ENCODE peak calls at places on chromosomes 3 and 15, in four cellular contexts. One of them, this sample, is unnamed.

GRCh38 chr3:46708401-46709146 is 7.4 kb downstream of the TMIE start:
- DNase-seq in A673: no peak
- DNase-seq in foreskin fibroblast: no peak
- DNase-seq in IMR-90: no peak
- DNase-seq in this sample: no peak

GRCh38 chr3:194574639-194575483 is 58.4 kb downstream of the TMEM44 start:
- DNase-seq in A673: no peak
- DNase-seq in IMR-90: peak
- DNase-seq in foreskin fibroblast: peak
- DNase-seq in this sample: no peak

GRCh38 chr3:10299679-10300078 is 6.9 kb upstream of the GHRL start:
- DNase-seq in A673: no peak
- DNase-seq in foreskin fibroblast: peak
- DNase-seq in IMR-90: no peak
- DNase-seq in this sample: no peak

GRCh38 chr15:58182460-58183163 is 44.4 kb downstream of the AQP9 start:
- DNase-seq in A673: peak
- DNase-seq in foreskin fibroblast: peak
- DNase-seq in IMR-90: peak
- DNase-seq in this sample: no peak

GRCh38 chr3:177212278-177212610 is 15.0 kb upstream of the TBL1XR1 start:
- DNase-seq in A673: no peak
- DNase-seq in IMR-90: no peak
- DNase-seq in foreskin fibroblast: no peak
- DNase-seq in this sample: no peak

GRCh38 chr3:64267774-64268604 is 42.7 kb upstream of the PRICKLE2 start:
- DNase-seq in IMR-90: peak
- DNase-seq in foreskin fibroblast: peak
- DNase-seq in A673: no peak
- DNase-seq in this sample: peak

GRCh38 chr3:124202754-124203153 is 210.8 kb upstream of the ROPN1 start:
- DNase-seq in IMR-90: no peak
- DNase-seq in foreskin fibroblast: no peak
- DNase-seq in A673: no peak
- DNase-seq in this sample: no peak

GRCh38 chr3:123088360-123088759 is 21.5 kb downstream of the PDIA5 start:
- DNase-seq in foreskin fibroblast: no peak
- DNase-seq in IMR-90: no peak
- DNase-seq in A673: no peak
- DNase-seq in this sample: no peak

GRCh38 chr15:72472907-72473669 is 1.0 kb upstream of the ARIH1 start:
- DNase-seq in foreskin fibroblast: peak
- DNase-seq in A673: peak
- DNase-seq in IMR-90: peak
- DNase-seq in this sample: no peak

GRCh38 chr3:186772281-186772885 is 11.0 kb upstream of the EIF4A2 start:
- DNase-seq in A673: no peak
- DNase-seq in foreskin fibroblast: peak
- DNase-seq in IMR-90: no peak
- DNase-seq in this sample: no peak

GRCh38 chr3:194270627-194271458 is 80.3 kb downstream of the CPN2 start:
- DNase-seq in A673: no peak
- DNase-seq in IMR-90: no peak
- DNase-seq in foreskin fibroblast: peak
- DNase-seq in this sample: no peak

DNA sequence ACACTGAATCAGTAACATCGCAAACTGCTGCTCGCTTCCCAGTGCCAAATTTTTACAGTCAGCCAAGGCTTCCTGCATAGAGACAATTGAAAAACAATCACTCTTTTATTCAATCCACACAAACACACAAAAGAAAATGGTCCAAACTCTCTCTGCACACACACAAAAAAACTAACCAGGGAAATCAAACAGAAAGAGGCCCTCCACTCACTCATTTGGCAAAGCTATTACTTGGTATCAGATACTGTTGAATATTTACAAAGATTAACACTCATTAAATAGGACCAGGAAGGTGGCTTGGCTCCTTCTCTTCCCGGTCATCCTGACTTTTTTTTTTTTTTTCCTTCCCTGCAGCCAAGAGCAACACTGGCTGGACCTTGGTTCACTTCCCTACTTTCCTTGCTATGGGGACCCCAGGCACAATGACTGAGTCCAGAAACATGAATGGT is 62.4 kb upstream of the SPATA12 start:
- DNase-seq in foreskin fibroblast: no peak
- DNase-seq in IMR-90: no peak
- DNase-seq in A673: no peak
- DNase-seq in this sample: no peak
- H3K4me3 ChIP-seq in foreskin fibroblast: no peak
- H3K4me3 ChIP-seq in IMR-90: no peak
- H3K4me3 ChIP-seq in A673: no peak
- H3K4me3 ChIP-seq in this sample: no peak

GRCh38 chr15:67839929-67840746 is at the start of gene RNU6-1:
- DNase-seq in A673: peak
- DNase-seq in IMR-90: peak
- DNase-seq in foreskin fibroblast: peak
- DNase-seq in this sample: peak

GRCh38 chr15:67838789-67839332 is 984 bp downstream of the RNU6-1 start:
- DNase-seq in A673: peak
- DNase-seq in IMR-90: no peak
- DNase-seq in foreskin fibroblast: peak
- DNase-seq in this sample: no peak

GRCh38 chr15:67843092-67843501 is 3.3 kb upstream of the RNU6-1 start:
- DNase-seq in A673: no peak
- DNase-seq in foreskin fibroblast: no peak
- DNase-seq in IMR-90: no peak
- DNase-seq in this sample: no peak

GRCh38 chr15:67839358-67839928 is 402 bp downstream of the RNU6-1 start:
- DNase-seq in foreskin fibroblast: peak
- DNase-seq in A673: peak
- DNase-seq in IMR-90: peak
- DNase-seq in this sample: no peak

DNA sequence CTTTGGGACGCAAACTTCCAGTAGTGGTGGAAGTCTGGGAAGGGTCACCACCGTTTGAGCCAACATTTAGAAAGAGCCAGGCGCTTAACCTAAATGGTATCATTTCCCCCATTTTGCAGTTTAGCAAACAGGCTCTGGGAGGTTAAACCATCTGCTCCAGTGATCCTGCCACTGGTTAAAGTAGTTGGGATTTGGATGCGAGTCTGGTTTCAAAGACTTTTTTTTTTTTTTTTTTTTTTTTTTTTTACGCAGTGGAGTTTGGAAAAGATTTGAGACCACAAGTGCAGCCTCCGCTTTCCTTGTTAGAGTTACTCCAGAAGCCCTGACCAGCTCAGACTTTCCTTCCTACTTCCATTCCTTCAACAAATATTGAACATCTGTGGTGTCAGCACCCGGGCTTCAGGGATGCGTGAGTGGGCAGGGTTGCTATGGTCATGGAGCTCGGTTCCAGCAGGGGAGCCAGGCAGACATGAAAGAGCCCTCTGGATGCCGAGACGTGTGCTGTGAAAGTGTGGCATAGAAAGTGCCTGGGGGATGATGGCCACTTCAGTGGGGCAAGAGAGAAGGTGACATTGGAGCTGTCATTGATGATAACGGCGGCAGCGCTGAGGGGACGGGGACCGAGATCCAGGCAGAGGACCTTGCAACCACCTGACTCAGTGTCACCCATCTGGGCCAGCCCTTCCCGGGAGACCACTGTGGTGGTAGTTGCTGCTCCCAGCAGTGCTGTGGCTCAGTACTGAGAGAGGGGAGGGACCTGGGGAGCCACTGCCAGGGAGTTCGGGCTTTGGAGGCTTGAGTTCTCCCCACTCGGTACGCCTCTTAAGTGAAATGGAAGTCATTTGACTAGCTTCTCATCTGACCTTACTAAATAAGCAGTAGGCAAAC is 1.1 kb upstream of the RNU6-1 start:
- DNase-seq in IMR-90: peak
- DNase-seq in A673: no peak
- DNase-seq in foreskin fibroblast: peak
- DNase-seq in this sample: no peak
- TF ChIP-seq CTCF in IMR-90: peak
- TF ChIP-seq CTCF in A673: no peak
- TF ChIP-seq CTCF in foreskin fibroblast: no peak
- TF ChIP-seq CTCF in this sample: peak

GRCh38 chr3:50502225-50502583 is 1.2 kb downstream of the CACNA2D2 start:
- DNase-seq in A673: no peak
- DNase-seq in foreskin fibroblast: no peak
- DNase-seq in IMR-90: no peak
- DNase-seq in this sample: no peak
- H3K4me3 ChIP-seq in A673: no peak
- H3K4me3 ChIP-seq in foreskin fibroblast: no peak
- H3K4me3 ChIP-seq in IMR-90: no peak
- H3K4me3 ChIP-seq in this sample: no peak

DNA sequence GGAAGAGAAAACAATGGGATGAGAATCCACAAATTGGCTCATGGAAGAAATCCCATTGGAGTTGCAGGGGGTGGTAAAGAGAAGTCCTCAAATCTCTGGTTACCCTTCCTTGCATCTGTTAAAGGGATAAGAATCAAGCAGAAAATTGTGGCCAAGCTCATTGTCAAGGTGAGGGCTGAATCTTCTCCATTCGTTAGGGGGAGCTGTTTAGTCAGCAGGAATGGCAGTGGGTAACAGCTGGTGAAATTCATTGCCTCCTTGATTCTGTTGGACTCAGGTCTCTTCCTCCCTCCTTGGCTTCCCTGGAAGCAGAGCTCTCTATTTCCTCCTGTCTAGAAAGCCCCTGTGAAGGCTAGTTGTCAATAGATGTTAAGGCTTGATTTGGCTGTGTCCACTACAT is 343.1 kb upstream of the SEMA6D start:
- DNase-seq in A673: peak
- DNase-seq in foreskin fibroblast: peak
- DNase-seq in IMR-90: peak
- DNase-seq in this sample: no peak
- TF ChIP-seq CTCF in A673: peak
- TF ChIP-seq CTCF in foreskin fibroblast: peak
- TF ChIP-seq CTCF in IMR-90: peak
- TF ChIP-seq CTCF in this sample: peak

GRCh38 chr15:89827821-89828220 is 13.2 kb upstream of the ANPEP start:
- DNase-seq in foreskin fibroblast: no peak
- DNase-seq in A673: no peak
- DNase-seq in IMR-90: no peak
- DNase-seq in this sample: no peak

GRCh38 chr15:89829616-89830440 is 15.2 kb upstream of the ANPEP start:
- DNase-seq in IMR-90: no peak
- DNase-seq in A673: no peak
- DNase-seq in foreskin fibroblast: no peak
- DNase-seq in this sample: no peak

GRCh38 chr15:89830622-89831021 is 16.0 kb upstream of the ANPEP start:
- DNase-seq in A673: no peak
- DNase-seq in foreskin fibroblast: no peak
- DNase-seq in IMR-90: no peak
- DNase-seq in this sample: no peak

GRCh38 chr15:89828324-89829145 is 13.9 kb upstream of the ANPEP start:
- DNase-seq in foreskin fibroblast: peak
- DNase-seq in A673: no peak
- DNase-seq in IMR-90: peak
- DNase-seq in this sample: no peak

DNA sequence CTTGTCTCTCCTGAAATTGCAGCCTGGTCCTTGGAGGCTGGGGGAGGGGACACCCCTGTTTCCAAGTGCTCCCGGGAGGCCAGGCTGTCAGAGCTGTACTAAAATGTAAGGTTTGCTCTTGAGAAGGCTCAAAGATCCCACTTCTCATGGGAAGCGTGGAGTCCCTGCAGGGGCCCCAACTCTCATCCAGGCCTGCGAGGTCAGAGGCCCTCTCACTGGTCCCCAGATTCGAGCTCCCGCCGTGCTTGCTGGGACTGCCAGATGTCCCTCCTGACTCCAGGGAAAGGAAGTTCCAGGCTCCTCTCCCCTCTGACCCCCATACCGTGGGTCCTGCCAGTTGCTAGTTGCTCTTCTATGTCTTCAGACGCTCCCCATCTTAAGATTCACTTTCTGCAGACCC is 14.5 kb upstream of the ANPEP start:
- DNase-seq in IMR-90: no peak
- DNase-seq in foreskin fibroblast: no peak
- DNase-seq in A673: no peak
- DNase-seq in this sample: no peak
- H3K4me3 ChIP-seq in IMR-90: no peak
- H3K4me3 ChIP-seq in foreskin fibroblast: no peak
- H3K4me3 ChIP-seq in A673: no peak
- H3K4me3 ChIP-seq in this sample: no peak

GRCh38 chr15:66789029-66790025 is 87.3 kb downstream of the SMAD6 start:
- DNase-seq in IMR-90: peak
- DNase-seq in A673: peak
- DNase-seq in foreskin fibroblast: peak
- DNase-seq in this sample: no peak
- TF ChIP-seq CTCF in IMR-90: peak
- TF ChIP-seq CTCF in A673: peak
- TF ChIP-seq CTCF in foreskin fibroblast: peak
- TF ChIP-seq CTCF in this sample: peak

DNA sequence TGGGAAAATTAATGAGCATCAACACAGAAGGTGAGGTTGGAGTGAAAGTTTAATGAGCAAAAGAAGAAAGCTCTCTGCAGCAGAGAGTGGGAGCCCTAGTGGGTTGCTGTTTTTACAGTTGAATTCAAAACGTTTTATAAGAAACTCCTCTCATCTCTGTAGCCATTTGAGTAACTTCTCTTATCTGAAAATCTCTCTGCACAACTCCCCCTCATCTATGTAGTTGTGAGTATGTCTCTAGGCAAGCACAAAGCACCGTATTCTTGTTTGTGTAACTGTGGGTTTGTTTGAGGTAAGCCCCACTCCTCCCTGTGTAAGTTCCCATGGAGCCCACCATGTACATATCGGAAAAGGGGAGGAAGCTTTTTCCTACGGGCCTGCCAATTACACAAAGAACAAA is 56.5 kb upstream of the GOLGA6L2 start:
- DNase-seq in IMR-90: no peak
- DNase-seq in foreskin fibroblast: no peak
- DNase-seq in A673: no peak
- DNase-seq in this sample: no peak
- H3K4me3 ChIP-seq in IMR-90: no peak
- H3K4me3 ChIP-seq in foreskin fibroblast: no peak
- H3K4me3 ChIP-seq in A673: no peak
- H3K4me3 ChIP-seq in this sample: no peak

This sample was measured in AG09309.